ENCODE peak calls at places on chromosomes 2 and 18, in four cellular contexts. D, I, K and U are unnamed samples.

GRCh38 chr2:128309341-128310093 is 9.2 kb downstream of the HS6ST1 start:
- DNase-seq in D (peak; percentile 66), I (no peak), K (peak; percentile 50), U (no peak)

GRCh38 chr2:191748050-191748449 is 70.1 kb downstream of the NABP1 start:
- DNase-seq in D (no peak), I (no peak), K (no peak), U (no peak)

GRCh38 chr2:84905181-84906107 is at the start of gene TMSB10:
- DNase-seq in D (peak; percentile 91), I (peak; percentile 87), K (peak; percentile 91), U (peak; percentile 93)

GRCh38 chr2:202375006-202375610 is 1.0 kb upstream of the BMPR2 start:
- DNase-seq in D (peak; percentile 68), I (peak; percentile 74), K (peak; percentile 70), U (no peak)

GRCh38 chr18:54740146-54740844 is 88.0 kb upstream of the RAB27B start:
- DNase-seq in D (no peak), I (no peak), K (no peak), U (no peak)

GRCh38 chr2:151306621-151307020 is 17.2 kb upstream of the NMI start:
- DNase-seq in D (no peak), I (no peak), K (no peak), U (no peak)

GRCh38 chr2:236657215-236657614 is 87.6 kb downstream of the ACKR3 start:
- DNase-seq in D (no peak), I (peak; percentile 13), K (no peak), U (peak; percentile 47)

GRCh38 chr18:3623769-3624545 is 174.0 kb downstream of the TGIF1 start:
- DNase-seq in D (peak; percentile 71), I (peak; percentile 65), K (peak; percentile 71), U (peak; percentile 93)

GRCh38 chr2:183825710-183826109 is 701.5 kb downstream of the NUP35 start:
- DNase-seq in D (no peak), I (no peak), K (no peak), U (no peak)

GRCh38 chr2:219059725-219060682 is 717 bp downstream of the IHH start:
- DNase-seq in D (no peak), I (peak; percentile 62), K (no peak), U (no peak)

GRCh38 chr18:24212939-24213338 is 74.1 kb downstream of the CABYR start:
- DNase-seq in D (no peak), I (no peak), K (no peak), U (no peak)

GRCh38 chr2:178177066-178177679 is 17.1 kb upstream of the OSBPL6 start:
- DNase-seq in D (no peak), I (no peak), K (no peak), U (no peak)

GRCh38 chr2:232365621-232366321 is 12.8 kb upstream of the ALPP start:
- DNase-seq in D (no peak), I (no peak), K (no peak), U (no peak)

GRCh38 chr2:20618468-20618885 is 32.4 kb downstream of the HS1BP3 start:
- DNase-seq in D (peak; percentile 75), I (no peak), K (peak; percentile 43), U (no peak)

GRCh38 chr2:121501554-121501953 is 29.1 kb upstream of the RNU4ATAC start:
- DNase-seq in D (no peak), I (no peak), K (no peak), U (no peak)

GRCh38 chr2:56348382-56348781 is 164.6 kb downstream of the CCDC85A start:
- DNase-seq in D (no peak), I (no peak), K (no peak), U (no peak)

GRCh38 chr2:40127890-40128548 is 323.9 kb downstream of the SLC8A1 start:
- DNase-seq in D (no peak), I (no peak), K (no peak), U (no peak)

GRCh38 chr2:240527153-240527750 is 30.5 kb downstream of the ANKMY1 start:
- DNase-seq in D (no peak), I (no peak), K (no peak), U (no peak)

GRCh38 chr2:72145658-72146329 is 1.9 kb downstream of the CYP26B1 start:
- DNase-seq in D (no peak), I (peak; percentile 45), K (peak; percentile 8), U (peak; percentile 50)

GRCh38 chr18:13658444-13659204 is 67.7 kb downstream of the FAM210A start:
- DNase-seq in D (no peak), I (no peak), K (no peak), U (no peak)
- H3K4me3 ChIP-seq in D (no peak overlapping the region), I (no peak overlapping the region), K (no peak overlapping the region), U (no peak overlapping the region)

GRCh38 chr2:28405537-28405936 is 12.9 kb downstream of the FOSL2 start:
- DNase-seq in D (no peak), I (no peak), K (no peak), U (no peak)

GRCh38 chr2:28401948-28402550 is 9.4 kb downstream of the FOSL2 start:
- DNase-seq in D (no peak), I (no peak), K (no peak), U (no peak)

GRCh38 chr2:28403388-28403956 is 10.8 kb downstream of the FOSL2 start:
- DNase-seq in D (no peak), I (no peak), K (no peak), U (no peak)

GRCh38 chr2:28406276-28407096 is 13.8 kb downstream of the FOSL2 start:
- DNase-seq in D (peak; percentile 86), I (no peak), K (no peak), U (no peak)

DNA sequence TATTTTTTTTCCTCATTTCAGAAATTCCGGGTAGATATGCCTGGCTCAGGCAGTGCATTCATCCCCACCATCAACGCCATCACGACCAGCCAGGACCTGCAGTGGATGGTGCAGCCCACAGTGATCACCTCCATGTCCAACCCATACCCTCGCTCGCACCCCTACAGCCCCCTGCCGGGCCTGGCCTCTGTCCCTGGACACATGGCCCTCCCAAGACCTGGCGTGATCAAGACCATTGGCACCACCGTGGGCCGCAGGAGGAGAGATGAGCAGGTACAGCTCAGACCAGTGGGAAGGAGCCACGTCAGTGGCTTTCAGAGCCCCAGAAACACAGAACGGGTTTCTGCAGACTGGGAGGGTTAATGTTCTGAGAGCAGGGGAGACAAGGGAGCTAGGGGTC is 11.4 kb downstream of the FOSL2 start:
- DNase-seq in D (no peak), I (no peak), K (no peak), U (no peak)
- H3K4me1 ChIP-seq in D (peaks cover 99% of the 10 kb centered on the region), I (no peaks in the 10 kb centered on the region), K (peaks cover 93% of the 10 kb centered on the region), U (peaks cover 91% of the 10 kb centered on the region)

GRCh38 chr2:132651115-132652099 is 18.6 kb downstream of the LYPD1 start:
- DNase-seq in D (no peak), I (no peak), K (no peak), U (no peak)
- TF ChIP-seq CTCF in D (peak; percentile 37), I (peak; percentile 50), K (peak; percentile 63), U (peak; percentile 59)

DNA sequence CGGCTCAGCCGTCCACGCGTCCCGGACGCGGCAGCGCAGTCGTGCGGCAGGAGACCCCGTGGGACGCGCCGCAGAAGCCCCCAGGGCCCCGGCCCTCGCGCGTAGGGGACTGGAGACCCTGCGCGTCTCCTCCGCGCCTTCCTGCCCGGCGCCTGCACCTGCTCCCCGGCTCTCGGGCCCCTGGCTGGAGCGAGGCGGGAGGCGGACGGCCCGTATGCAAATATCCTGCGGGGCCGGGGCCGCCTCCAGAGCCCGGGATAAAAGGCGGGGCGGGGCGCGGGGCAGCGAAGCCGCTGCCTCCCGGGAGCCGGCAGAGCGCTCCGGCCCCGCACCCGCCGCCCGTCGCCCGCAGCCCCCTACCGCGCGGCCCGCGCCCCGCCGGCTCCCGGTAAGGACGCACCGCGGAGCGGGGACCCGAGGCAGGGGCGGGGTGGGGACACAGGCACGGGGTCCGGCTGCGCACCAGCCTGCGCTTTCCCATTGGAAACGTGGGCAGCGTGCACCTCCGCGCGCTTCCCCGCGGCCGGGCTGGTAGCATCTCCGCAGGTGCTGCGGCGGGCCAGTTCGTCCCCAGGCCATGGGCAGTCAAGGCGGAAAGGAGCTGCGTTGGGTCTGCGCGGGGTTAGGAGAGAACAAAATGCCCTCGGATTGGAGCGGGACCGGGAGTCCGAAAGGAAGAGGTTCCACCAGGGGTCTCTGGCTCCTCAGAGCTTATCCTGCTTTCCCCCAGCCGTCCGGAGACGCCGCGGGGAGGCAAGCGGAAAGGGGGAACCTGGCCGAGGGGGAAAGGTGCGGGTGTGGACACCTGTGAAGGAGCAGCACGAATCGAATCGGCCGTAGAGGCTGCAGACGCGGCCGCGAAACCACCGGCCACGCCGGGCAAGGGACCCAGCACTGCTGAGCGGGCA is at the start of gene ATP6V1C2:
- DNase-seq in D (peak; percentile 68), I (peak; percentile 78), K (no peak), U (no peak)
- H3K4me3 ChIP-seq in D (peak within 1 kb of the TSS; percentile 53), I (peak within 1 kb of the TSS; percentile 55), K (peak within 1 kb of the TSS; percentile 64), U (peak within 1 kb of the TSS; percentile 51)

GRCh38 chr18:58676270-58676669 is 5.0 kb downstream of the MALT1 start:
- DNase-seq in D (no peak), I (no peak), K (no peak), U (no peak)
- H3K4me1 ChIP-seq in D (peaks cover 17% of the 10 kb centered on the region), I (no peaks in the 10 kb centered on the region), K (peaks cover 40% of the 10 kb centered on the region), U (peaks cover 12% of the 10 kb centered on the region)

GRCh38 chr2:146041291-146041868 is 1521.5 kb upstream of the ZEB2 start:
- DNase-seq in D (no peak), I (no peak), K (no peak), U (no peak)
- TF ChIP-seq CTCF in D (no peak), I (no peak), K (no peak), U (no peak)